ENCODE peak calls at places on chromosomes 2 and 18, in seven cellular contexts. R, C, X, J, B, E and Q are unnamed samples.
A peak's percentile ranks its signal among the peaks of the same experiment; 100 is the strongest.

GRCh38 chr18:21968334-21968733 is 201.1 kb upstream of the GATA6 start:
- DNase-seq in C (no peak), R (no peak), E (no peak), B (no peak), J (no peak), X (no peak), Q (no peak)

GRCh38 chr2:233643128-233643527 is 6.9 kb downstream of the UGT1A10 start:
- DNase-seq in X (no peak), R (no peak), E (no peak), B (peak; percentile 8), J (no peak), C (no peak), Q (no peak)

GRCh38 chr2:28821295-28821958 is 10.8 kb downstream of the SPDYA start:
- DNase-seq in C (peak; percentile 62), J (peak; percentile 25), B (peak; percentile 72), X (peak; percentile 9), E (peak; percentile 29), R (peak; percentile 35), Q (peak; percentile 60)

GRCh38 chr2:9897331-9897737 is 54.1 kb downstream of the TAF1B start:
- DNase-seq in X (no peak), B (peak; percentile 99), C (peak; percentile 88), E (no peak), R (peak; percentile 3), J (peak; percentile 10), Q (no peak)

GRCh38 chr2:46845542-46846453 is 69.8 kb downstream of the MCFD2 start:
- DNase-seq in X (no peak), C (no peak), B (no peak), R (no peak), E (no peak), J (no peak), Q (no peak)

GRCh38 chr2:8641516-8641915 is 40.3 kb upstream of the ID2 start:
- DNase-seq in J (no peak), B (no peak), R (no peak), X (no peak), E (no peak), C (no peak), Q (no peak)

GRCh38 chr2:237137626-237138323 is 52.1 kb downstream of the COPS8 start:
- DNase-seq in C (no peak), B (no peak), J (no peak), X (no peak), R (no peak), E (no peak), Q (no peak)

GRCh38 chr18:80232030-80232429 is 15.3 kb downstream of the PARD6G start:
- DNase-seq in C (no peak), E (no peak), J (no peak), B (no peak), R (no peak), X (no peak), Q (no peak)

GRCh38 chr2:8676915-8677645 is 4.8 kb upstream of the ID2 start:
- DNase-seq in C (no peak), J (no peak), R (no peak), X (no peak), B (no peak), E (no peak), Q (no peak)

GRCh38 chr2:198791623-198792022 is 666.1 kb downstream of the SATB2 start:
- DNase-seq in C (no peak), E (no peak), X (no peak), J (no peak), B (no peak), R (no peak), Q (no peak)

GRCh38 chr18:8809514-8809913 is 104.2 kb downstream of the MTCL1 start:
- DNase-seq in C (no peak), J (no peak), B (no peak), E (no peak), R (no peak), X (no peak), Q (no peak)

GRCh38 chr2:46490521-46491141 is 11.3 kb downstream of the TMEM247 start:
- DNase-seq in B (no peak), R (no peak), J (no peak), X (no peak), C (no peak), E (no peak), Q (no peak)

GRCh38 chr2:109428841-109429710 is 184.7 kb downstream of the SEPTIN10 start:
- DNase-seq in R (no peak), J (no peak), E (no peak), X (no peak), B (no peak), C (no peak), Q (no peak)

GRCh38 chr18:812123-812672 is at the start of gene YES1:
- DNase-seq in J (peak; percentile 42), C (peak; percentile 84), B (peak; percentile 58), X (no peak), R (peak; percentile 74), E (peak; percentile 78), Q (peak; percentile 71)

GRCh38 chr2:27205206-27205605 is 6.6 kb upstream of the ATRAID start:
- DNase-seq in B (no peak), R (no peak), C (no peak), X (no peak), E (no peak), J (no peak), Q (no peak)

GRCh38 chr2:16487686-16488085 is 177.9 kb downstream of the CYRIA start:
- DNase-seq in X (no peak), B (peak; percentile 52), J (no peak), E (no peak), R (peak; percentile 66), C (no peak), Q (no peak)

GRCh38 chr2:7845332-7845731 is 836.5 kb upstream of the ID2 start:
- DNase-seq in R (no peak), E (no peak), C (no peak), X (no peak), B (peak; percentile 90), J (no peak), Q (no peak)

GRCh38 chr2:144470819-144471218 is 49.1 kb downstream of the ZEB2 start:
- DNase-seq in C (no peak), J (no peak), B (peak; percentile 48), E (no peak), R (no peak), X (no peak), Q (no peak)

GRCh38 chr2:37789988-37790387 is 118.5 kb upstream of the CDC42EP3 start:
- DNase-seq in E (no peak), X (no peak), B (no peak), C (no peak), J (no peak), R (no peak), Q (no peak)

GRCh38 chr2:240217431-240218301 is 77.2 kb upstream of the OTOS start:
- DNase-seq in C (no peak), R (no peak), B (no peak), X (no peak), J (no peak), E (no peak), Q (no peak)

GRCh38 chr2:211451642-211452041 is 895.2 kb downstream of the CPS1 start:
- DNase-seq in J (no peak), B (no peak), R (no peak), C (no peak), E (no peak), X (no peak), Q (no peak)

GRCh38 chr2:24317491-24317920 is 42.8 kb downstream of the ITSN2 start:
- DNase-seq in R (no peak), E (no peak), B (no peak), X (no peak), J (no peak), C (no peak), Q (no peak)

GRCh38 chr18:36297419-36298112 is at the start of gene FHOD3:
- DNase-seq in R (no peak), J (no peak), C (peak; percentile 14), X (no peak), E (no peak), B (peak; percentile 38), Q (no peak)

GRCh38 chr2:121319941-121320340 is 34.9 kb upstream of the TFCP2L1 start:
- DNase-seq in J (no peak), E (no peak), C (no peak), X (no peak), B (no peak), R (no peak), Q (no peak)

GRCh38 chr18:3703732-3704176 is 253.8 kb downstream of the TGIF1 start:
- DNase-seq in J (no peak), C (peak; percentile 20), B (peak; percentile 64), E (no peak), X (no peak), R (no peak), Q (no peak)

GRCh38 chr2:235737396-235737795 is 243.6 kb downstream of the AGAP1 start:
- DNase-seq in J (no peak), E (no peak), X (no peak), C (no peak), B (no peak), R (no peak), Q (no peak)